ENCODE peak calls at places on chromosomes 13 and 19, in eight cellular contexts. One of them, this sample, is unnamed.
A peak's percentile ranks its signal among the peaks of the same experiment; 100 is the strongest.

GRCh38 chr13:48158915-48159314 is 64.0 kb upstream of the MED4 start:
- DNase-seq in fibroblast of lung: no peak
- DNase-seq in NCI-H2107: no peak
- DNase-seq in T47D: peak; percentile 83
- DNase-seq in left lung: peak; percentile 41
- DNase-seq in progenitor cell of endocrine pancreas: no peak
- DNase-seq in COR-L47: no peak
- DNase-seq in T1000: no peak
- DNase-seq in this sample: no peak

GRCh38 chr19:19655641-19656343 is 7.7 kb downstream of the ATP13A1 start:
- DNase-seq in fibroblast of lung: no peak
- DNase-seq in left lung: no peak
- DNase-seq in T47D: no peak
- DNase-seq in COR-L47: no peak
- DNase-seq in progenitor cell of endocrine pancreas: no peak
- DNase-seq in T1000: no peak
- DNase-seq in NCI-H2107: no peak
- DNase-seq in this sample: no peak

GRCh38 chr19:47417746-47418594 is 1.4 kb downstream of the MEIS3 start:
- DNase-seq in progenitor cell of endocrine pancreas: no peak
- DNase-seq in COR-L47: no peak
- DNase-seq in T1000: no peak
- DNase-seq in fibroblast of lung: no peak
- DNase-seq in T47D: no peak
- DNase-seq in left lung: no peak
- DNase-seq in NCI-H2107: no peak
- DNase-seq in this sample: no peak

GRCh38 chr19:34337747-34338146 is 27.2 kb upstream of the GPI start:
- DNase-seq in T1000: no peak
- DNase-seq in NCI-H2107: no peak
- DNase-seq in T47D: no peak
- DNase-seq in COR-L47: no peak
- DNase-seq in left lung: no peak
- DNase-seq in progenitor cell of endocrine pancreas: no peak
- DNase-seq in fibroblast of lung: no peak
- DNase-seq in this sample: no peak

GRCh38 chr13:53545340-53545941 is 516.8 kb downstream of the OLFM4 start:
- DNase-seq in progenitor cell of endocrine pancreas: no peak
- DNase-seq in T47D: no peak
- DNase-seq in NCI-H2107: no peak
- DNase-seq in left lung: no peak
- DNase-seq in fibroblast of lung: no peak
- DNase-seq in COR-L47: no peak
- DNase-seq in T1000: no peak
- DNase-seq in this sample: no peak

GRCh38 chr13:33257786-33258185 is 27.8 kb downstream of the STARD13 start:
- DNase-seq in T47D: no peak
- DNase-seq in COR-L47: no peak
- DNase-seq in left lung: no peak
- DNase-seq in NCI-H2107: no peak
- DNase-seq in fibroblast of lung: no peak
- DNase-seq in progenitor cell of endocrine pancreas: no peak
- DNase-seq in T1000: no peak
- DNase-seq in this sample: no peak

GRCh38 chr19:48246101-48246500 is 9.6 kb downstream of the CARD8 start:
- DNase-seq in COR-L47: no peak
- DNase-seq in progenitor cell of endocrine pancreas: no peak
- DNase-seq in T47D: no peak
- DNase-seq in fibroblast of lung: no peak
- DNase-seq in NCI-H2107: no peak
- DNase-seq in T1000: no peak
- DNase-seq in left lung: no peak
- DNase-seq in this sample: no peak

GRCh38 chr13:30872685-30873443 is 33.2 kb upstream of the MEDAG start:
- DNase-seq in T47D: no peak
- DNase-seq in progenitor cell of endocrine pancreas: no peak
- DNase-seq in T1000: no peak
- DNase-seq in left lung: peak; percentile 59
- DNase-seq in fibroblast of lung: peak; percentile 95
- DNase-seq in NCI-H2107: no peak
- DNase-seq in COR-L47: no peak
- DNase-seq in this sample: no peak

GRCh38 chr19:1235625-1236538 is 1.9 kb downstream of the CBARP start:
- DNase-seq in COR-L47: no peak
- DNase-seq in left lung: no peak
- DNase-seq in T1000: peak; percentile 80
- DNase-seq in T47D: no peak
- DNase-seq in fibroblast of lung: peak; percentile 68
- DNase-seq in progenitor cell of endocrine pancreas: no peak
- DNase-seq in NCI-H2107: no peak
- DNase-seq in this sample: no peak

GRCh38 chr13:30743319-30744055 is 8.1 kb downstream of the ALOX5AP start:
- DNase-seq in COR-L47: no peak
- DNase-seq in left lung: no peak
- DNase-seq in NCI-H2107: no peak
- DNase-seq in T47D: peak; percentile 24
- DNase-seq in fibroblast of lung: peak; percentile 100
- DNase-seq in progenitor cell of endocrine pancreas: no peak
- DNase-seq in T1000: peak; percentile 65
- DNase-seq in this sample: no peak

GRCh38 chr13:59111711-59112110 is 1052.0 kb downstream of the DIAPH3 start:
- DNase-seq in COR-L47: no peak
- DNase-seq in T47D: no peak
- DNase-seq in T1000: no peak
- DNase-seq in fibroblast of lung: peak; percentile 92
- DNase-seq in NCI-H2107: no peak
- DNase-seq in left lung: no peak
- DNase-seq in progenitor cell of endocrine pancreas: no peak
- DNase-seq in this sample: no peak

GRCh38 chr13:99894835-99895427 is 76.6 kb downstream of the ZIC5 start:
- DNase-seq in COR-L47: no peak
- DNase-seq in NCI-H2107: no peak
- DNase-seq in fibroblast of lung: no peak
- DNase-seq in T47D: no peak
- DNase-seq in left lung: no peak
- DNase-seq in progenitor cell of endocrine pancreas: no peak
- DNase-seq in T1000: no peak
- DNase-seq in this sample: no peak

GRCh38 chr13:21579754-21580316 is 24.1 kb downstream of the MICU2 start:
- DNase-seq in progenitor cell of endocrine pancreas: no peak
- DNase-seq in fibroblast of lung: peak; percentile 11
- DNase-seq in COR-L47: no peak
- DNase-seq in T47D: no peak
- DNase-seq in T1000: no peak
- DNase-seq in left lung: no peak
- DNase-seq in NCI-H2107: no peak
- DNase-seq in this sample: no peak

GRCh38 chr13:40796649-40797048 is 7.2 kb downstream of the SLC25A15 start:
- DNase-seq in left lung: no peak
- DNase-seq in T1000: no peak
- DNase-seq in NCI-H2107: no peak
- DNase-seq in COR-L47: no peak
- DNase-seq in T47D: no peak
- DNase-seq in progenitor cell of endocrine pancreas: no peak
- DNase-seq in fibroblast of lung: no peak
- DNase-seq in this sample: no peak

GRCh38 chr19:42560731-42561130 is 32.5 kb upstream of the CEACAM1 start:
- DNase-seq in NCI-H2107: no peak
- DNase-seq in T1000: no peak
- DNase-seq in fibroblast of lung: no peak
- DNase-seq in progenitor cell of endocrine pancreas: no peak
- DNase-seq in left lung: no peak
- DNase-seq in COR-L47: no peak
- DNase-seq in T47D: no peak
- DNase-seq in this sample: no peak

GRCh38 chr19:31285744-31286143 is 63.5 kb downstream of the TSHZ3 start:
- DNase-seq in COR-L47: no peak
- DNase-seq in NCI-H2107: no peak
- DNase-seq in T47D: no peak
- DNase-seq in left lung: peak; percentile 11
- DNase-seq in T1000: no peak
- DNase-seq in progenitor cell of endocrine pancreas: no peak
- DNase-seq in fibroblast of lung: peak; percentile 50
- DNase-seq in this sample: no peak

GRCh38 chr13:53285896-53286430 is 257.4 kb downstream of the OLFM4 start:
- DNase-seq in COR-L47: no peak
- DNase-seq in progenitor cell of endocrine pancreas: no peak
- DNase-seq in fibroblast of lung: no peak
- DNase-seq in left lung: no peak
- DNase-seq in T1000: no peak
- DNase-seq in NCI-H2107: no peak
- DNase-seq in T47D: no peak
- DNase-seq in this sample: no peak

GRCh38 chr19:29263305-29264080 is 50.5 kb upstream of the UQCRFS1 start:
- DNase-seq in NCI-H2107: no peak
- DNase-seq in fibroblast of lung: no peak
- DNase-seq in COR-L47: no peak
- DNase-seq in left lung: no peak
- DNase-seq in T47D: peak; percentile 54
- DNase-seq in progenitor cell of endocrine pancreas: peak; percentile 46
- DNase-seq in T1000: no peak
- DNase-seq in this sample: no peak

This sample was measured in NCI-H524 treated with DMSO at 0.1 percent for 48 hours.